ENCODE peak calls at places on chromosomes 6 and 20, in six cellular contexts. One of them, this sample, is unnamed.

GRCh38 chr6:87697581-87698552 is 4.2 kb downstream of the AKIRIN2 start:
- DNase-seq in body of pancreas: no peak
- DNase-seq in upper lobe of left lung: no peak
- DNase-seq in left lung: no peak
- DNase-seq in stomach: no peak
- DNase-seq in heart right ventricle: no peak
- DNase-seq in this sample: no peak

GRCh38 chr20:21125072-21125848 is 622 bp upstream of the KIZ start:
- DNase-seq in body of pancreas: peak; percentile 53
- DNase-seq in upper lobe of left lung: no peak
- DNase-seq in left lung: no peak
- DNase-seq in stomach: peak; percentile 51
- DNase-seq in heart right ventricle: peak; percentile 38
- DNase-seq in this sample: peak; percentile 77

GRCh38 chr20:10846831-10847230 is 173.0 kb upstream of the JAG1 start:
- DNase-seq in body of pancreas: no peak
- DNase-seq in upper lobe of left lung: no peak
- DNase-seq in left lung: no peak
- DNase-seq in stomach: no peak
- DNase-seq in heart right ventricle: no peak
- DNase-seq in this sample: no peak

GRCh38 chr6:579339-579738 is 77.6 kb downstream of the HUS1B start:
- DNase-seq in body of pancreas: no peak
- DNase-seq in upper lobe of left lung: no peak
- DNase-seq in left lung: no peak
- DNase-seq in stomach: no peak
- DNase-seq in heart right ventricle: no peak
- DNase-seq in this sample: no peak

GRCh38 chr6:43706788-43707187 is 19.2 kb upstream of the MRPS18A start:
- DNase-seq in body of pancreas: no peak
- DNase-seq in upper lobe of left lung: no peak
- DNase-seq in left lung: no peak
- DNase-seq in stomach: no peak
- DNase-seq in heart right ventricle: no peak
- DNase-seq in this sample: no peak

GRCh38 chr6:121756643-121757042 is 321.2 kb downstream of the GJA1 start:
- DNase-seq in body of pancreas: no peak
- DNase-seq in upper lobe of left lung: no peak
- DNase-seq in left lung: no peak
- DNase-seq in stomach: no peak
- DNase-seq in heart right ventricle: no peak
- DNase-seq in this sample: no peak

GRCh38 chr6:159842035-159842434 is 42.0 kb downstream of the PNLDC1 start:
- DNase-seq in body of pancreas: no peak
- DNase-seq in upper lobe of left lung: no peak
- DNase-seq in left lung: no peak
- DNase-seq in stomach: no peak
- DNase-seq in heart right ventricle: no peak
- DNase-seq in this sample: no peak

GRCh38 chr6:161143663-161144430 is 130.0 kb downstream of the AGPAT4 start:
- DNase-seq in body of pancreas: no peak
- DNase-seq in upper lobe of left lung: no peak
- DNase-seq in left lung: no peak
- DNase-seq in stomach: no peak
- DNase-seq in heart right ventricle: no peak
- DNase-seq in this sample: no peak

GRCh38 chr6:44542401-44543116 is 155.1 kb downstream of the CDC5L start:
- DNase-seq in body of pancreas: no peak
- DNase-seq in upper lobe of left lung: no peak
- DNase-seq in left lung: no peak
- DNase-seq in stomach: no peak
- DNase-seq in heart right ventricle: no peak
- DNase-seq in this sample: no peak

GRCh38 chr6:71967436-71967835 is 81.1 kb downstream of the RIMS1 start:
- DNase-seq in body of pancreas: no peak
- DNase-seq in upper lobe of left lung: no peak
- DNase-seq in left lung: no peak
- DNase-seq in stomach: no peak
- DNase-seq in heart right ventricle: no peak
- DNase-seq in this sample: no peak

GRCh38 chr20:31869942-31870702 is at the start of the genes DUSP15 and TTLL9:
- DNase-seq in body of pancreas: peak; percentile 44
- DNase-seq in upper lobe of left lung: peak; percentile 91
- DNase-seq in left lung: peak; percentile 84
- DNase-seq in stomach: peak; percentile 55
- DNase-seq in heart right ventricle: peak; percentile 49
- DNase-seq in this sample: peak; percentile 70

GRCh38 chr6:48671506-48671905 is 560.5 kb upstream of the PTCHD4 start:
- DNase-seq in body of pancreas: no peak
- DNase-seq in upper lobe of left lung: no peak
- DNase-seq in left lung: no peak
- DNase-seq in stomach: no peak
- DNase-seq in heart right ventricle: no peak
- DNase-seq in this sample: no peak

GRCh38 chr6:81999270-81999669 is 246.8 kb upstream of the TENT5A start:
- DNase-seq in body of pancreas: no peak
- DNase-seq in upper lobe of left lung: no peak
- DNase-seq in left lung: no peak
- DNase-seq in stomach: no peak
- DNase-seq in heart right ventricle: no peak
- DNase-seq in this sample: no peak

GRCh38 chr20:11937230-11937629 is 19.5 kb downstream of the BTBD3 start:
- DNase-seq in body of pancreas: no peak
- DNase-seq in upper lobe of left lung: no peak
- DNase-seq in left lung: no peak
- DNase-seq in stomach: no peak
- DNase-seq in heart right ventricle: no peak
- DNase-seq in this sample: no peak

GRCh38 chr6:106273087-106273486 is 52.5 kb downstream of the ATG5 start:
- DNase-seq in body of pancreas: no peak
- DNase-seq in upper lobe of left lung: no peak
- DNase-seq in left lung: no peak
- DNase-seq in stomach: no peak
- DNase-seq in heart right ventricle: no peak
- DNase-seq in this sample: no peak

GRCh38 chr6:90938116-90938515 is 351.2 kb upstream of the MAP3K7 start:
- DNase-seq in body of pancreas: no peak
- DNase-seq in upper lobe of left lung: no peak
- DNase-seq in left lung: no peak
- DNase-seq in stomach: no peak
- DNase-seq in heart right ventricle: no peak
- DNase-seq in this sample: no peak

GRCh38 chr20:59835057-59835447 is 98.4 kb downstream of the SYCP2 start:
- DNase-seq in body of pancreas: no peak
- DNase-seq in upper lobe of left lung: no peak
- DNase-seq in left lung: no peak
- DNase-seq in stomach: no peak
- DNase-seq in heart right ventricle: no peak
- DNase-seq in this sample: no peak

GRCh38 chr6:25487012-25487411 is 165.0 kb upstream of the SCGN start:
- DNase-seq in body of pancreas: no peak
- DNase-seq in upper lobe of left lung: no peak
- DNase-seq in left lung: no peak
- DNase-seq in stomach: no peak
- DNase-seq in heart right ventricle: no peak
- DNase-seq in this sample: no peak

GRCh38 chr6:168088161-168089106 is 9.4 kb upstream of the FRMD1 start:
- DNase-seq in body of pancreas: no peak
- DNase-seq in upper lobe of left lung: peak; percentile 35
- DNase-seq in left lung: peak; percentile 65
- DNase-seq in stomach: peak; percentile 44
- DNase-seq in heart right ventricle: no peak
- DNase-seq in this sample: peak; percentile 93

GRCh38 chr6:66478705-66479104 is 771.7 kb upstream of the EYS start:
- DNase-seq in body of pancreas: no peak
- DNase-seq in upper lobe of left lung: no peak
- DNase-seq in left lung: no peak
- DNase-seq in stomach: no peak
- DNase-seq in heart right ventricle: no peak
- DNase-seq in this sample: no peak

DNA sequence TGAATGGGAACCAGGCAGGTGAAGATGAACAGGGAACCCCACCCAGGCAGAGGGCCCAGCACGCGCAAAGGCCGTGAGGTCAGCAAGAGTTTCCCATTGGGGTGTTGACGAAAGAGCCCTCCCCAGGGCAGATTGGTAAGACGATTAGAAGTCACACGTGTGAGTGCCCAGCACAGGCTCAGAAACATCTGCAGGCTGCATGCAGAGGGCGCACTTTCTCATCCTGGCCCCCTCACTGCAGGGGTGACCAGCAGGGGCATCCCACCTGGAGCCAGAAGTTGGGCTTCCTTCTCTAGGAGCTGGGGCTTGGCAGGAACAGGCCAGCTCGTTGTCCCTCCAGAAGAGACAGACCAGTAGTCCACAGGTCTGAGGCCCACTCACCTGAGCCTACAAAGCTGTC is 38.4 kb downstream of the VSTM2L start:
- DNase-seq in body of pancreas: no peak
- DNase-seq in upper lobe of left lung: no peak
- DNase-seq in left lung: no peak
- DNase-seq in stomach: peak; percentile 24
- DNase-seq in heart right ventricle: no peak
- DNase-seq in this sample: peak; percentile 56
- TF ChIP-seq CTCF in body of pancreas: no peak
- TF ChIP-seq CTCF in upper lobe of left lung: no peak
- TF ChIP-seq CTCF in left lung: no peak
- TF ChIP-seq CTCF in stomach: no peak
- TF ChIP-seq CTCF in heart right ventricle: no peak
- TF ChIP-seq CTCF in this sample: peak; percentile 53

DNA sequence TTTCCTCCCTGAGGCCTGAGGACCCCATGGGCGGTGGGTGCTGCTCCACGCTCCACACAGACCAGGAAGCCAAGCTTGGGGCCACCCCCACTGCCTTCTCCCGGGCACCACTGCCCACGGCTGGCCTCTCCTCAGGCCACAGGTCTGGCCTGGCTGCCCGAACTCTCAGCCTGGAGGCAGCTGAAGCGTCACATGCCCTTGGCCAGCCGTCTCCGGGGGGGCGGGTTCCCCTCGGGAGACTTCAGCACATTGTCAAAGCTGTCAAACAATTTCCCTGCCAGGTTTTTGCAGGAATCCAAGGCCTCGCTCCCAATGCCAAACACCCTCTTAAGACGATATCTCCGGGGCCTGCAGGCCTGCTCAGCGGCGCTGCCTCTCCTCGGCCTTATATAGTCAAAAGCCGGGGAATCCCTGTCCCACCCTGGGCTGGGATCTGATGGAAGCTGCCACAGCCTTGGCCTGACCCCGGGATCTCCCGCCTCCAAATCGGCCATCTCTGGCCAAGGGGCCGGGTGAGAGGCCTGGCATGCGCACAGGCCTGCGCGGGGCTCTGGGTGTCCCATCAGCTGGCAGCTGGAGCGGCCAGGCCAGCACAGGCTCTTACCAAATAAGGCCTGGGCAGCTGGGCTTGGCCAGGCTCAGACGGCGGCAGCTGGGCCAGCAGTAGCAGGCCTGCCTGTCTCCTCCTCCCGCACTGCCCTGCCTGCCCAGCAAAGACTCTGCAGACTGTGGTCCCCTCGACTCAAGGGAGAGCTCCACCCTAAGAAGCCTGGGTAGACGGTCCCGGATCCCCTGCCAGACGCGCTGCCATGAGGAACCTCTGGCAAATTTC is 49.7 kb downstream of the RBM38 start:
- DNase-seq in body of pancreas: peak; percentile 81
- DNase-seq in upper lobe of left lung: peak; percentile 92
- DNase-seq in left lung: peak; percentile 88
- DNase-seq in stomach: peak; percentile 81
- DNase-seq in heart right ventricle: peak; percentile 86
- DNase-seq in this sample: no peak
- H3K4me1 ChIP-seq in body of pancreas: peaks cover 55% of the 10 kb centered on the region
- H3K4me1 ChIP-seq in upper lobe of left lung: peaks cover 36% of the 10 kb centered on the region
- H3K4me1 ChIP-seq in left lung: peaks cover 11% of the 10 kb centered on the region
- H3K4me1 ChIP-seq in stomach: peaks cover 31% of the 10 kb centered on the region
- H3K4me1 ChIP-seq in heart right ventricle: peaks cover 11% of the 10 kb centered on the region
- H3K4me1 ChIP-seq in this sample: no peaks in the 10 kb centered on the region

DNA sequence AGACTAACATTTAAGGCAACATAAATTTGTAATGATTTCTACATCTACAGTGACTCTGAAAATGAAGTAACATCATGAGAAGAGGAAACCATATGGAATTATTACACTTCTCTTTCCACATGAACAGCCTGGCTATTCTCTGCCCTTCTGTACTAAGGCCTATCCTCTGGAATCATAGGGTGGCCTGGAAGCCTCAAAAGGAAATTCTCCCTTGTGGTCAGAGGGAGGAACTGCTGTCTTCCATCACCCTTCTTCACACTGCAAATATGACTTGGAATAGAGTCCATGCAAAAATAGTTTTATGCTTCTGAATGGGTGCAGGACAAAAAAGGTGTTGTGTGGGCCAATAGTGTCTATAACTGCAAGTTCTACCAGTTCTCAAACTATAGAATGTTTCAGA is 44.6 kb upstream of the SH3BGRL2 start:
- DNase-seq in body of pancreas: no peak
- DNase-seq in upper lobe of left lung: no peak
- DNase-seq in left lung: no peak
- DNase-seq in stomach: no peak
- DNase-seq in heart right ventricle: no peak
- DNase-seq in this sample: peak; percentile 53
- TF ChIP-seq CTCF in body of pancreas: peak; percentile 30
- TF ChIP-seq CTCF in upper lobe of left lung: peak; percentile 21
- TF ChIP-seq CTCF in left lung: peak; percentile 33
- TF ChIP-seq CTCF in stomach: no peak
- TF ChIP-seq CTCF in heart right ventricle: peak; percentile 37
- TF ChIP-seq CTCF in this sample: peak; percentile 48

GRCh38 chr6:37176268-37177082 is 6.5 kb downstream of the PIM1 start:
- DNase-seq in body of pancreas: no peak
- DNase-seq in upper lobe of left lung: no peak
- DNase-seq in left lung: no peak
- DNase-seq in stomach: no peak
- DNase-seq in heart right ventricle: no peak
- DNase-seq in this sample: no peak

GRCh38 chr6:37177950-37178517 is 8.1 kb downstream of the PIM1 start:
- DNase-seq in body of pancreas: no peak
- DNase-seq in upper lobe of left lung: no peak
- DNase-seq in left lung: no peak
- DNase-seq in stomach: no peak
- DNase-seq in heart right ventricle: no peak
- DNase-seq in this sample: no peak

GRCh38 chr6:37182736-37183590 is 13.0 kb downstream of the PIM1 start:
- DNase-seq in body of pancreas: no peak
- DNase-seq in upper lobe of left lung: no peak
- DNase-seq in left lung: no peak
- DNase-seq in stomach: peak; percentile 37
- DNase-seq in heart right ventricle: no peak
- DNase-seq in this sample: no peak

GRCh38 chr6:37177083-37177949 is 7.4 kb downstream of the PIM1 start:
- DNase-seq in body of pancreas: no peak
- DNase-seq in upper lobe of left lung: no peak
- DNase-seq in left lung: no peak
- DNase-seq in stomach: no peak
- DNase-seq in heart right ventricle: no peak
- DNase-seq in this sample: no peak

DNA sequence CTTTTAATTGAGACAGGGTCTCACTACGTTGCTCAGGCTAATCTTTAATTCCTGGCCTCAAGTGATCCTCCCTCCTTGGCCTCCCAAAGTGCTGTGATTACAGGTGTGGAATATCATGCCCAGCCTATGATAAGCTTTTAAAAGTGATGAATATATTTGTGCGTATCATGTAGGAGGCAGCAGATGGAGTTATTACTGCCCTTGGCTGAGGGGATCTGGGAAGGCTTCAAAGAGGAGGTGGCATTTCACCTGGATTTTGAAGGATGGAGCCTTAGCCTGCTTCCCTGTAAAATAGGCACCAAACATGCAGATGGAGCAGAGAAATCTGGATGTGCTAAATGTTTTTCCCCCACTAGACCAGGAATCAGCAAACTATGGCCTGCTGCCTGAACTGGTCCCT is 10.1 kb downstream of the PIM1 start:
- DNase-seq in body of pancreas: no peak
- DNase-seq in upper lobe of left lung: no peak
- DNase-seq in left lung: no peak
- DNase-seq in stomach: no peak
- DNase-seq in heart right ventricle: no peak
- DNase-seq in this sample: no peak
- H3K4me1 ChIP-seq in body of pancreas: peaks cover 4% of the 10 kb centered on the region
- H3K4me1 ChIP-seq in upper lobe of left lung: peaks cover 17% of the 10 kb centered on the region
- H3K4me1 ChIP-seq in left lung: peaks cover 5% of the 10 kb centered on the region
- H3K4me1 ChIP-seq in stomach: peaks cover 2% of the 10 kb centered on the region
- H3K4me1 ChIP-seq in heart right ventricle: no peaks in the 10 kb centered on the region
- H3K4me1 ChIP-seq in this sample: no peaks in the 10 kb centered on the region